ENCODE peak calls at places on chromosome 21, in four cellular contexts. E is H1, R is HepG2, L is GM12878. B is an unnamed sample.

GRCh38 chr21:45876381-45877159 is 105.0 kb upstream of the COL6A1 start:
- DNase-seq in L (no peak), R (no peak), E (no peak), B (no peak)

GRCh38 chr21:41171210-41171609 is 3.2 kb downstream of the BACE2 start:
- DNase-seq in R (no peak), E (no peak), L (no peak), B (no peak)

GRCh38 chr21:34748862-34749261 is 80.1 kb downstream of the CLIC6 start:
- DNase-seq in R (peak), E (no peak), L (no peak), B (no peak)

GRCh38 chr21:45991606-45992301 is 10.2 kb downstream of the COL6A1 start:
- DNase-seq in L (no peak), E (no peak), R (no peak), B (no peak)

GRCh38 chr21:25188639-25189038 is 418.6 kb downstream of the MRPL39 start:
- DNase-seq in L (peak), E (no peak), R (no peak), B (no peak)

GRCh38 chr21:35628331-35628730 is 432.0 kb downstream of the SETD4 start:
- DNase-seq in L (no peak), R (no peak), E (no peak), B (no peak)

GRCh38 chr21:17554619-17555472 is 42.0 kb downstream of the CXADR start:
- DNase-seq in R (peak), E (no peak), L (no peak), B (peak)

GRCh38 chr21:45996311-45997204 is 15.0 kb downstream of the COL6A1 start:
- DNase-seq in E (no peak), L (no peak), R (no peak), B (no peak)

GRCh38 chr21:46229133-46229922 is 754 bp upstream of the LSS start:
- DNase-seq in L (no peak), E (no peak), R (peak), B (peak)

GRCh38 chr21:46160563-46161179 is 5.3 kb upstream of the FTCD start:
- DNase-seq in E (no peak), L (no peak), R (no peak), B (no peak)

GRCh38 chr21:28439852-28440251 is 552.8 kb downstream of the LTN1 start:
- DNase-seq in R (no peak), L (no peak), E (no peak), B (no peak)

GRCh38 chr21:15206514-15206913 is 141.7 kb upstream of the NRIP1 start:
- DNase-seq in R (no peak), L (peak), E (no peak), B (no peak)

GRCh38 chr21:25515484-25516405 is 91.5 kb downstream of the MRPL39 start:
- DNase-seq in L (no peak), R (no peak), E (no peak), B (no peak)

GRCh38 chr21:20971296-20971921 is 26.8 kb upstream of the NCAM2 start:
- DNase-seq in E (no peak), L (no peak), R (peak), B (peak)

GRCh38 chr21:28788030-28788429 is 204.6 kb downstream of the LTN1 start:
- DNase-seq in L (no peak), R (no peak), E (no peak), B (no peak)

GRCh38 chr21:34859976-34860653 is 189.0 kb downstream of the RUNX1 start:
- DNase-seq in L (no peak), E (no peak), R (no peak), B (no peak)

GRCh38 chr21:15687208-15687607 is 42.6 kb upstream of the USP25 start:
- DNase-seq in E (no peak), L (no peak), R (no peak), B (no peak)

GRCh38 chr21:17590443-17590842 is 22.3 kb downstream of the BTG3 start:
- DNase-seq in L (no peak), E (no peak), R (no peak), B (no peak)

GRCh38 chr21:16124397-16125130 is 394.8 kb downstream of the USP25 start:
- DNase-seq in R (no peak), L (no peak), E (no peak), B (no peak)

GRCh38 chr21:40567511-40567910 is 279.4 kb downstream of the DSCAM start:
- DNase-seq in E (no peak), R (no peak), L (no peak), B (no peak)

GRCh38 chr21:16193758-16194606 is 464.2 kb downstream of the USP25 start:
- DNase-seq in L (no peak), R (no peak), E (no peak), B (no peak)

GRCh38 chr21:40901690-40902089 is 54.7 kb upstream of the DSCAM start:
- DNase-seq in L (no peak), R (no peak), E (no peak), B (no peak)

GRCh38 chr21:32917392-32918135 is 108.2 kb upstream of the OLIG2 start:
- DNase-seq in E (no peak), L (no peak), R (no peak), B (no peak)

GRCh38 chr21:29245104-29245643 is 53.5 kb upstream of the BACH1 start:
- DNase-seq in L (no peak), R (no peak), E (no peak), B (no peak)

GRCh38 chr21:34886554-34887385 is 162.3 kb downstream of the RUNX1 start:
- DNase-seq in E (peak), L (no peak), R (no peak), B (peak)

GRCh38 chr21:40846566-40847411 is at the start of gene DSCAM:
- DNase-seq in L (no peak), E (peak), R (no peak), B (no peak)

GRCh38 chr21:14742119-14742518 is 196.0 kb upstream of the SAMSN1 start:
- DNase-seq in L (no peak), R (no peak), E (no peak), B (no peak)

GRCh38 chr21:30425826-30426225 is at the start of gene KRTAP13-3:
- DNase-seq in L (no peak), E (no peak), R (no peak), B (no peak)

GRCh38 chr21:16634522-16634914 is 878.3 kb upstream of the CXADR start:
- DNase-seq in L (no peak), E (no peak), R (no peak), B (no peak)

GRCh38 chr21:33135925-33136324 is 66.0 kb downstream of the OLIG1 start:
- DNase-seq in L (no peak), R (no peak), E (no peak), B (no peak)

GRCh38 chr21:25639922-25640670 is 1.0 kb downstream of the JAM2 start:
- DNase-seq in L (no peak), E (peak), R (no peak), B (no peak)

GRCh38 chr21:44575307-44576024 is 1.9 kb downstream of the KRTAP10-4 start:
- DNase-seq in E (no peak), L (no peak), R (no peak), B (no peak)
- TF ChIP-seq BRCA1 in E (no peak), L (no peak), R (no peak), B (no peak)

DNA sequence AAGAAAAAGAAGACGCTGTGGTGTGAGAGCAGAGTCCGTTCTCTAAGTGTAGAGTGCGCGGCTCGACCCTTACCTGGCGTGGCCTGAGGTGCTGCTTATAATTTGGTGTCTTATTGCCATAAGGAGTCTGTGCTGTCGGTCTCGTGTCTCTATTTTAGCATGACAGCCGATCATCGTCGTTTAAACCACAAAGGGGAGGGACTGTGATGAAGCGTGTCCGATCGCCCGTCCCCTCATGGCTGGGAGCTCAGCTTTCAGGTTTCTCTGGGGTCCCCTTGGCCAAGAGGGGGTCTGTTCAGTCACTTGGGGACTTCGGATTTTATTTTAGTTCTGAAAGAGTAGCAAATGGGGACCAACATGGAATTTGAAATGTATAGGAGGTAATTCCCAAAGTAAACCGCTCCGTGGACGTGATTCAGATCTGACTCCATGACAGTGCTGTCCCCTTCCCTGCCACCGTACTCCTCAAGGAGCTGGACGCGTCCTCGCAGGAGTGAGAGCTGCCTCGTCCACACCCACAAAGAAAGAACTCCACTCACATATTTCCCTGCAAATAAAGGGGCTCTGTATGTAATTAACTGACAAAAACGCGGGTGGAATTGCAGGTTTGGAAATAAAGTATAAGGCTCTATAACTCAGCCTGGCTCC is 183.5 kb downstream of the ETS2 start:
- DNase-seq in L (no peak), R (no peak), E (no peak), B (no peak)
- TF ChIP-seq EZH2 in L (no peak), R (no peak), E (no peak), B (no peak)

GRCh38 chr21:31634993-31635392 is 24.5 kb upstream of the SOD1 start:
- DNase-seq in R (no peak), L (no peak), E (no peak), B (no peak)

GRCh38 chr21:31624961-31625491 is 34.5 kb upstream of the SOD1 start:
- DNase-seq in E (no peak), R (peak), L (no peak), B (no peak)

GRCh38 chr21:31630062-31630711 is 29.3 kb upstream of the SOD1 start:
- DNase-seq in L (no peak), R (peak), E (no peak), B (no peak)
- TF ChIP-seq RFX5 in L (no peak), R (no peak), E (no peak), B (no peak)

DNA sequence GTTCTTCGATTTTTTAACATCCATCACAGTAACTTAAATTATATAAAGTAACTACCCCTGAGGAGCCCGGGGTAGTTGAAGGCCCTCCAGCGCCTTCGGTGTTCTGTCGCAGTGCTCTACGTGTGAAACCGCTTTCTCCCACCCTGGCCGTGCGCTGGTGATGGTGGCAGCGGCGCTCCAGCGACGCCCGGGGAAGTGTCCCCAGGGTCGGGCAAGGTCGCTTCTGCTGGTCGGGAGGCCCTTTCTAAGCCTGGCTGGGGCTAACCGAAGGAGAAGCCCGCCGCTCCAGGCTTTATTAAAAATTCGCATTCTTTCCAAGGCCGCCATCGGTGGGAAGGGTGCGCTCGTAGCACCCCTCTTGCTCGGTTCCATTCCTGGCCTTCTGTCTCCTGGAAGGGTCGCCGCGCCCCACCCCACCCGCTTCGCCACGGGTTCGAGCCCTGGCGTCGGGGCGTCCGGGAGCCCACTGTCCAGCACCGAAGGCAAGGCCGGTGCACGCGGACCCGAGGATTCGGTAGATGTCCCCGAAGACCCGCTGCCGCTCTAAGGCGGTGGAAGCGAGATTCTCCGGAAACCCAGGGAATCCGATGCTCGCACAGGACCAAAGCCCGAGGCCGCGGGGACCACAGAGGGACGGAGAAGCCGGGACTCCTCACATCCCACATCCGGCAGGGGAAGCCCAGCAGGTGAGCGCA is 807 bp upstream of the RIPPLY3 start:
- DNase-seq in E (no peak), L (no peak), R (no peak), B (no peak)
- TF ChIP-seq BRCA1 in E (no peak), L (no peak), R (no peak), B (no peak)

DNA sequence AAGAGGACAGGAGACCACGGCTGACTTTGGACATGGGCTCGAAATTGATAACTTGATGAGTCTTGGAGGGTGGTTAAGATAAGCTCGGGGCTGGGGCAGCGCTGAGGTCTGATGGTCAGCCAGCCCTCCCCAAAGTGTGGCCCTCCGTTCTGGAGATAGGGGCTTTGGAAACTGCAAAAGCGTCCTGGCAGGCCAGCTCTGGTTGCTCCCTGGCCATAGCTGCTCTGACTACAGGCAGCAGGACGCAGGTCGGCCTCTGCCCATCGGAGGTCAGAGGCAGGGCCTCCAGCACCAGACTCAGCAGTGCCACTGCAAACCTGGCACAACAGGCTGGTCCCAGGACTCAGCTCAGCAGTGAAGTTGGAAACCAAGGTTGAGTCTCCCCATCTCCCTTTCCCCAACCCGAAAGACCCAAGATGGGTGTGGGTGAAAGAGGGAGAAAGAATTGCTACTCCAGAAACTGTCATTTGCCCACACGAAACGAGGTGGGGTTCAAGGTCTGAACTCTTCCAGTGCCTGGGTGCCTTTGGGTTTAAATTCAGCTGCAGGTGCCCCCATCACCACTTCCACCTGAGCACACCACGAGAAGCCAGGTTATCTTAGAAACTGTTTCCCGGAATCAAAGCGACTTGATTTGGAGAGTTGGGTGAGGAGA is 4.8 kb downstream of the SIM2 start:
- DNase-seq in R (no peak), E (peak), L (no peak), B (no peak)
- TF ChIP-seq EZH2 in R (no peak), E (peak), L (no peak), B (no peak)

GRCh38 chr21:42959754-42960153 is 14.6 kb upstream of the PKNOX1 start:
- DNase-seq in R (no peak), L (no peak), E (no peak), B (no peak)

GRCh38 chr21:42962360-42963007 is 11.9 kb upstream of the PKNOX1 start:
- DNase-seq in R (no peak), E (no peak), L (no peak), B (no peak)

GRCh38 chr21:42956824-42957632 is 17.3 kb upstream of the PKNOX1 start:
- DNase-seq in R (peak), E (peak), L (no peak), B (no peak)
- TF ChIP-seq RFX5 in R (no peak), E (no peak), L (no peak), B (no peak)

DNA sequence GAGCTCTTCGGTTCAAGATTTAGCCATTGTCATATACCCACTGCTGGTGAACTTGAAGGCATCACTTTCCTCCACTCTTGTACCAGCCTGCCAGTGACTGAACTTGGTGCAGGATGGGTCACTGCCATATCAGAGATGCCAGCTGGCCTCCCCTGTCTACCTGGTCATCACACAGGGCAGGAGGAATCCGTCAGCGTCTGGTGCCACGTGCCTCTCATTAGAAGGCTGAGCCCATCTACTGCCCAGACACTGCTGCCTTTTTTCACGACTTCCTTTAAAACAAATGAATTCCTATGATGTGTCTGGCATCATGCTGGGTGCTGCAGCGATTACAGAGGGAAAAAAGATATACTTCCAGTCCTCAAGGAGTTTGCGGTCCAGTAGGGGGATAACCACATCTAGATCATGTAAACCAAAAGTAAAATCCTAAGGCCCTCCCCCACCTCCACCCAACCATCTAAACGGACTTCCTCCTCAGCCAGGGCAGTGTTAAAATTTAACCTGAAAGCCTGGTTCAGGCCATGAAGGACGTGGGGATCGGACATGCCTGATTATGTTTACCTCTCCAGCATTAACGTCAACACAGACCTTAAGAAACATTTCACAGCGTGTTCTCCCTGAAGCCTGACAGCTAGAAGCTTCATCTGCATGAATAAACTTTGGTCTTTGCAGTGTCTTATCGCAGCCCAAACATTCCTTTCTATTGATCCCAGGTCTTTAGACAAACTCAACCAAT is 29.2 kb upstream of the PDE9A start:
- DNase-seq in E (no peak), R (peak), L (no peak), B (no peak)
- TF ChIP-seq BRCA1 in E (no peak), R (no peak), L (no peak), B (no peak)

GRCh38 chr21:36988536-36988935 is 18.0 kb upstream of the RIPPLY3 start:
- DNase-seq in L (no peak), R (no peak), E (no peak), B (no peak)

GRCh38 chr21:36987845-36988244 is 18.7 kb upstream of the RIPPLY3 start:
- DNase-seq in L (no peak), E (no peak), R (peak), B (no peak)

GRCh38 chr21:36990508-36991205 is 15.8 kb upstream of the RIPPLY3 start:
- DNase-seq in L (no peak), E (no peak), R (no peak), B (no peak)

GRCh38 chr21:36992671-36993070 is 13.8 kb upstream of the RIPPLY3 start:
- DNase-seq in E (no peak), R (no peak), L (no peak), B (no peak)

GRCh38 chr21:36989699-36990507 is 16.6 kb upstream of the RIPPLY3 start:
- DNase-seq in L (peak), E (peak), R (peak), B (peak)
- TF ChIP-seq EZH2 in L (no peak), E (no peak), R (no peak), B (no peak)

B was measured in K562.